ENCODE peak calls at places on chromosomes 6 and 20, in ten cellular contexts. One of them, this sample, is unnamed.

GRCh38 chr6:137155830-137156229 is 17.6 kb downstream of the IL22RA2 start:
- DNase-seq in fibroblast of mammary gland: peak; percentile 84
- DNase-seq in left ventricle myocardium inferior: no peak
- DNase-seq in upper lobe of right lung: no peak
- DNase-seq in LNCaP clone FGC: no peak
- DNase-seq in psoas muscle: no peak
- DNase-seq in tibial artery: no peak
- DNase-seq in endothelial cell: no peak
- DNase-seq in heart right ventricle: no peak
- DNase-seq in epithelial cell of proximal tubule: peak; percentile 15
- DNase-seq in this sample: no peak

GRCh38 chr20:61912665-61913422 is 152.8 kb downstream of the TAF4 start:
- DNase-seq in epithelial cell of proximal tubule: no peak
- DNase-seq in psoas muscle: peak; percentile 28
- DNase-seq in fibroblast of mammary gland: no peak
- DNase-seq in heart right ventricle: no peak
- DNase-seq in LNCaP clone FGC: no peak
- DNase-seq in endothelial cell: no peak
- DNase-seq in tibial artery: no peak
- DNase-seq in upper lobe of right lung: no peak
- DNase-seq in left ventricle myocardium inferior: no peak
- DNase-seq in this sample: peak; percentile 1

GRCh38 chr20:60304931-60305330 is 346.7 kb downstream of the CDH26 start:
- DNase-seq in epithelial cell of proximal tubule: no peak
- DNase-seq in heart right ventricle: no peak
- DNase-seq in left ventricle myocardium inferior: no peak
- DNase-seq in endothelial cell: no peak
- DNase-seq in fibroblast of mammary gland: no peak
- DNase-seq in tibial artery: no peak
- DNase-seq in psoas muscle: no peak
- DNase-seq in LNCaP clone FGC: no peak
- DNase-seq in upper lobe of right lung: no peak
- DNase-seq in this sample: no peak

GRCh38 chr20:46022411-46023147 is 6.4 kb upstream of the SLC12A5 start:
- DNase-seq in left ventricle myocardium inferior: peak; percentile 54
- DNase-seq in psoas muscle: peak; percentile 80
- DNase-seq in upper lobe of right lung: peak; percentile 81
- DNase-seq in LNCaP clone FGC: no peak
- DNase-seq in epithelial cell of proximal tubule: no peak
- DNase-seq in tibial artery: no peak
- DNase-seq in heart right ventricle: peak; percentile 39
- DNase-seq in fibroblast of mammary gland: peak; percentile 28
- DNase-seq in endothelial cell: peak; percentile 74
- DNase-seq in this sample: peak; percentile 76

GRCh38 chr20:10669843-10670446 is 3.9 kb downstream of the JAG1 start:
- DNase-seq in left ventricle myocardium inferior: no peak
- DNase-seq in endothelial cell: no peak
- DNase-seq in fibroblast of mammary gland: no peak
- DNase-seq in upper lobe of right lung: no peak
- DNase-seq in psoas muscle: no peak
- DNase-seq in tibial artery: no peak
- DNase-seq in heart right ventricle: no peak
- DNase-seq in LNCaP clone FGC: no peak
- DNase-seq in epithelial cell of proximal tubule: no peak
- DNase-seq in this sample: no peak

GRCh38 chr6:150691463-150691862 is 91.8 kb downstream of the PLEKHG1 start:
- DNase-seq in endothelial cell: no peak
- DNase-seq in epithelial cell of proximal tubule: no peak
- DNase-seq in fibroblast of mammary gland: no peak
- DNase-seq in upper lobe of right lung: no peak
- DNase-seq in psoas muscle: no peak
- DNase-seq in tibial artery: no peak
- DNase-seq in LNCaP clone FGC: no peak
- DNase-seq in left ventricle myocardium inferior: no peak
- DNase-seq in heart right ventricle: no peak
- DNase-seq in this sample: no peak

GRCh38 chr6:12327391-12327790 is 37.2 kb downstream of the EDN1 start:
- DNase-seq in LNCaP clone FGC: no peak
- DNase-seq in psoas muscle: no peak
- DNase-seq in tibial artery: no peak
- DNase-seq in epithelial cell of proximal tubule: peak; percentile 78
- DNase-seq in endothelial cell: no peak
- DNase-seq in fibroblast of mammary gland: no peak
- DNase-seq in heart right ventricle: no peak
- DNase-seq in left ventricle myocardium inferior: no peak
- DNase-seq in upper lobe of right lung: no peak
- DNase-seq in this sample: no peak

GRCh38 chr6:15663057-15663638 is 320 bp upstream of the DTNBP1 start:
- DNase-seq in endothelial cell: no peak
- DNase-seq in upper lobe of right lung: no peak
- DNase-seq in left ventricle myocardium inferior: no peak
- DNase-seq in psoas muscle: no peak
- DNase-seq in tibial artery: no peak
- DNase-seq in LNCaP clone FGC: no peak
- DNase-seq in fibroblast of mammary gland: peak; percentile 50
- DNase-seq in epithelial cell of proximal tubule: no peak
- DNase-seq in heart right ventricle: no peak
- DNase-seq in this sample: no peak

GRCh38 chr20:10965936-10966470 is 292.2 kb upstream of the JAG1 start:
- DNase-seq in heart right ventricle: no peak
- DNase-seq in epithelial cell of proximal tubule: no peak
- DNase-seq in fibroblast of mammary gland: peak; percentile 20
- DNase-seq in endothelial cell: no peak
- DNase-seq in psoas muscle: no peak
- DNase-seq in tibial artery: no peak
- DNase-seq in LNCaP clone FGC: no peak
- DNase-seq in upper lobe of right lung: no peak
- DNase-seq in left ventricle myocardium inferior: no peak
- DNase-seq in this sample: no peak

GRCh38 chr6:562052-562676 is 94.7 kb downstream of the HUS1B start:
- DNase-seq in epithelial cell of proximal tubule: no peak
- DNase-seq in left ventricle myocardium inferior: no peak
- DNase-seq in fibroblast of mammary gland: no peak
- DNase-seq in heart right ventricle: no peak
- DNase-seq in LNCaP clone FGC: no peak
- DNase-seq in psoas muscle: no peak
- DNase-seq in upper lobe of right lung: no peak
- DNase-seq in tibial artery: no peak
- DNase-seq in endothelial cell: no peak
- DNase-seq in this sample: no peak

GRCh38 chr6:563863-564262 is 93.0 kb downstream of the HUS1B start:
- DNase-seq in fibroblast of mammary gland: no peak
- DNase-seq in LNCaP clone FGC: no peak
- DNase-seq in endothelial cell: no peak
- DNase-seq in tibial artery: no peak
- DNase-seq in psoas muscle: no peak
- DNase-seq in epithelial cell of proximal tubule: no peak
- DNase-seq in heart right ventricle: no peak
- DNase-seq in left ventricle myocardium inferior: no peak
- DNase-seq in upper lobe of right lung: no peak
- DNase-seq in this sample: no peak

GRCh38 chr6:558959-559358 is 97.9 kb downstream of the HUS1B start:
- DNase-seq in tibial artery: no peak
- DNase-seq in psoas muscle: no peak
- DNase-seq in upper lobe of right lung: no peak
- DNase-seq in left ventricle myocardium inferior: no peak
- DNase-seq in heart right ventricle: no peak
- DNase-seq in LNCaP clone FGC: no peak
- DNase-seq in fibroblast of mammary gland: no peak
- DNase-seq in epithelial cell of proximal tubule: no peak
- DNase-seq in endothelial cell: no peak
- DNase-seq in this sample: no peak

GRCh38 chr6:558089-558488 is 98.8 kb downstream of the HUS1B start:
- DNase-seq in psoas muscle: no peak
- DNase-seq in tibial artery: no peak
- DNase-seq in left ventricle myocardium inferior: no peak
- DNase-seq in upper lobe of right lung: no peak
- DNase-seq in fibroblast of mammary gland: peak; percentile 11
- DNase-seq in heart right ventricle: no peak
- DNase-seq in LNCaP clone FGC: no peak
- DNase-seq in epithelial cell of proximal tubule: no peak
- DNase-seq in endothelial cell: no peak
- DNase-seq in this sample: no peak
- TF ChIP-seq CTCF in psoas muscle: no peak
- TF ChIP-seq CTCF in tibial artery: no peak
- TF ChIP-seq CTCF in left ventricle myocardium inferior: no peak
- TF ChIP-seq CTCF in upper lobe of right lung: peak; percentile 7
- TF ChIP-seq CTCF in fibroblast of mammary gland: peak; percentile 27
- TF ChIP-seq CTCF in heart right ventricle: peak; percentile 26
- TF ChIP-seq CTCF in LNCaP clone FGC: peak; percentile 28
- TF ChIP-seq CTCF in epithelial cell of proximal tubule: peak; percentile 41
- TF ChIP-seq CTCF in endothelial cell: no peak
- TF ChIP-seq CTCF in this sample: no peak

DNA sequence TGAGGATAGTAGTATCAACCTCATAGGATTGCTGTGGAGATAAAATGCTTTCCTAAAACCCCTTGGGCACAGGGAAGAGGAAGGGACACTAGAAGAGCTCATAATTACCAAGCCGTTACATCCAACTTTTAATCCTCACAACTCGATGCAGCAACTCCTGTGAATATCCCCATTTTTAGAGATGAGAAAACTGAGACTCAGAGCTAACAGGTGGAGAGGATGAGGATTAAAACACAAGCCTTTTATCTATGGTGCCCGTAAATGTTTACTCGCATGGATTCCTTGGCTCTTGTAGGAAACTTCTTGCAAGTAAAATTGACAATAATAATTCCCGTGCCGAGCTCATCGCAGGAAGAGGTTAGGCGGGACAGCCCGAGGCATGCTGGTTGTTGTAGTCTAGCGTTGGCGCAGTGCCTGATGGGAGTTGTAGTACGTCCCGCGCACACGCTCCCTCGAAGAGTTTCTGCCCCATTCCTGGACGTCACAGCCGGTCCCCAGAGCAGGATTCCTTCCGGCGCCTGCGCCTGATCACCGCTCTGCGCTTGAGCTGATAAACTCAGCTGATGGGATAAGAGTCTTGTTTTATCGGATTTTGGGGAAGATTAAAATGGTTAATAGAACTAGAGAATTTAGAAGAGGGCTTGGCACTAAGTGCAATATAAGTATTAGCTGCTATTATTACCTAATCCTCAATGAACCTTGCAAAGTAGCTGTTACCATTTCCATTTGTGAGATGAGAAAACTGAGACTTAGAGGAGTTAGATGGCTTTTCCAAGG is 2.8 kb upstream of the UBE2V1 start:
- DNase-seq in fibroblast of mammary gland: peak; percentile 97
- DNase-seq in LNCaP clone FGC: peak; percentile 93
- DNase-seq in psoas muscle: peak; percentile 98
- DNase-seq in left ventricle myocardium inferior: peak; percentile 97
- DNase-seq in upper lobe of right lung: peak; percentile 96
- DNase-seq in heart right ventricle: peak; percentile 98
- DNase-seq in epithelial cell of proximal tubule: no peak
- DNase-seq in endothelial cell: peak; percentile 83
- DNase-seq in tibial artery: peak; percentile 99
- DNase-seq in this sample: peak; percentile 92
- TF ChIP-seq CTCF in fibroblast of mammary gland: no peak
- TF ChIP-seq CTCF in LNCaP clone FGC: no peak
- TF ChIP-seq CTCF in psoas muscle: no peak
- TF ChIP-seq CTCF in left ventricle myocardium inferior: no peak
- TF ChIP-seq CTCF in upper lobe of right lung: no peak
- TF ChIP-seq CTCF in heart right ventricle: no peak
- TF ChIP-seq CTCF in epithelial cell of proximal tubule: no peak
- TF ChIP-seq CTCF in endothelial cell: no peak
- TF ChIP-seq CTCF in tibial artery: no peak
- TF ChIP-seq CTCF in this sample: no peak

GRCh38 chr6:86936834-86937218 is 502 bp upstream of the HTR1E start:
- DNase-seq in heart right ventricle: peak; percentile 6
- DNase-seq in epithelial cell of proximal tubule: no peak
- DNase-seq in endothelial cell: no peak
- DNase-seq in tibial artery: no peak
- DNase-seq in left ventricle myocardium inferior: no peak
- DNase-seq in fibroblast of mammary gland: no peak
- DNase-seq in psoas muscle: no peak
- DNase-seq in LNCaP clone FGC: no peak
- DNase-seq in upper lobe of right lung: peak; percentile 63
- DNase-seq in this sample: no peak

GRCh38 chr6:86934365-86934764 is 3.0 kb upstream of the HTR1E start:
- DNase-seq in left ventricle myocardium inferior: no peak
- DNase-seq in endothelial cell: no peak
- DNase-seq in epithelial cell of proximal tubule: no peak
- DNase-seq in psoas muscle: no peak
- DNase-seq in heart right ventricle: no peak
- DNase-seq in LNCaP clone FGC: no peak
- DNase-seq in tibial artery: no peak
- DNase-seq in upper lobe of right lung: no peak
- DNase-seq in fibroblast of mammary gland: no peak
- DNase-seq in this sample: no peak

GRCh38 chr6:86942761-86943526 is 5.6 kb downstream of the HTR1E start:
- DNase-seq in endothelial cell: no peak
- DNase-seq in LNCaP clone FGC: no peak
- DNase-seq in heart right ventricle: no peak
- DNase-seq in epithelial cell of proximal tubule: no peak
- DNase-seq in fibroblast of mammary gland: no peak
- DNase-seq in upper lobe of right lung: no peak
- DNase-seq in psoas muscle: no peak
- DNase-seq in tibial artery: no peak
- DNase-seq in left ventricle myocardium inferior: no peak
- DNase-seq in this sample: no peak

GRCh38 chr6:86938814-86939213 is 1.5 kb downstream of the HTR1E start:
- DNase-seq in endothelial cell: no peak
- DNase-seq in left ventricle myocardium inferior: no peak
- DNase-seq in upper lobe of right lung: no peak
- DNase-seq in fibroblast of mammary gland: no peak
- DNase-seq in LNCaP clone FGC: no peak
- DNase-seq in heart right ventricle: no peak
- DNase-seq in epithelial cell of proximal tubule: no peak
- DNase-seq in psoas muscle: no peak
- DNase-seq in tibial artery: no peak
- DNase-seq in this sample: no peak

GRCh38 chr6:86937219-86938079 is at the start of gene HTR1E:
- DNase-seq in endothelial cell: peak; percentile 78
- DNase-seq in psoas muscle: peak; percentile 52
- DNase-seq in left ventricle myocardium inferior: no peak
- DNase-seq in epithelial cell of proximal tubule: no peak
- DNase-seq in heart right ventricle: no peak
- DNase-seq in fibroblast of mammary gland: peak; percentile 17
- DNase-seq in tibial artery: no peak
- DNase-seq in LNCaP clone FGC: no peak
- DNase-seq in upper lobe of right lung: peak; percentile 65
- DNase-seq in this sample: peak; percentile 84
- TF ChIP-seq CTCF in endothelial cell: no peak
- TF ChIP-seq CTCF in psoas muscle: peak; percentile 21
- TF ChIP-seq CTCF in left ventricle myocardium inferior: peak; percentile 58
- TF ChIP-seq CTCF in epithelial cell of proximal tubule: peak; percentile 62
- TF ChIP-seq CTCF in heart right ventricle: peak; percentile 45
- TF ChIP-seq CTCF in fibroblast of mammary gland: peak; percentile 48
- TF ChIP-seq CTCF in tibial artery: peak; percentile 24
- TF ChIP-seq CTCF in LNCaP clone FGC: peak; percentile 54
- TF ChIP-seq CTCF in upper lobe of right lung: peak; percentile 40
- TF ChIP-seq CTCF in this sample: peak; percentile 70

GRCh38 chr6:36809933-36810844 is 29.1 kb downstream of the CPNE5 start:
- DNase-seq in left ventricle myocardium inferior: no peak
- DNase-seq in epithelial cell of proximal tubule: no peak
- DNase-seq in tibial artery: no peak
- DNase-seq in fibroblast of mammary gland: no peak
- DNase-seq in LNCaP clone FGC: no peak
- DNase-seq in heart right ventricle: no peak
- DNase-seq in psoas muscle: no peak
- DNase-seq in endothelial cell: no peak
- DNase-seq in upper lobe of right lung: no peak
- DNase-seq in this sample: no peak
- TF ChIP-seq CTCF in left ventricle myocardium inferior: no peak
- TF ChIP-seq CTCF in epithelial cell of proximal tubule: peak; percentile 37
- TF ChIP-seq CTCF in tibial artery: no peak
- TF ChIP-seq CTCF in fibroblast of mammary gland: no peak
- TF ChIP-seq CTCF in LNCaP clone FGC: no peak
- TF ChIP-seq CTCF in heart right ventricle: peak; percentile 8
- TF ChIP-seq CTCF in psoas muscle: no peak
- TF ChIP-seq CTCF in endothelial cell: no peak
- TF ChIP-seq CTCF in upper lobe of right lung: no peak
- TF ChIP-seq CTCF in this sample: no peak